ENCODE peak calls at places on chromosomes 16 and 17, in five cellular contexts. A, S, G, F and R are unnamed samples.

GRCh38 chr16:15573274-15573895 is 69.6 kb downstream of the MARF1 start:
- DNase-seq in A (no peak), S (no peak), G (no peak), F (no peak), R (no peak)

GRCh38 chr16:19330801-19331484 is 45.4 kb downstream of the CLEC19A start:
- DNase-seq in A (no peak), S (peak), G (peak), F (peak), R (peak)

GRCh38 chr16:91484-91883 is 13.5 kb downstream of the MPG start:
- DNase-seq in A (no peak), S (no peak), G (no peak), F (no peak), R (no peak)

GRCh38 chr16:84423416-84423837 is 55.1 kb downstream of the ATP2C2 start:
- DNase-seq in A (no peak), S (no peak), G (peak), F (peak), R (peak)

GRCh38 chr16:51651061-51651466 is 500.0 kb upstream of the SALL1 start:
- DNase-seq in A (no peak), S (peak), G (no peak), F (no peak), R (no peak)

GRCh38 chr17:1649844-1650409 is at the start of gene RILP:
- DNase-seq in A (no peak), S (no peak), G (peak), F (no peak), R (peak)

GRCh38 chr17:4053596-4053995 is 89.2 kb downstream of the ZZEF1 start:
- DNase-seq in A (no peak), S (no peak), G (no peak), F (no peak), R (no peak)

GRCh38 chr16:85583491-85584181 is 29.5 kb upstream of the GSE1 start:
- DNase-seq in A (no peak), S (no peak), G (no peak), F (peak), R (no peak)

GRCh38 chr17:48631693-48632578 is 5.8 kb upstream of the HOXB9 start:
- DNase-seq in A (no peak), S (no peak), G (no peak), F (no peak), R (no peak)

GRCh38 chr17:83084621-83085056 is 5.2 kb downstream of the METRNL start:
- DNase-seq in A (no peak), S (no peak), G (no peak), F (no peak), R (no peak)

GRCh38 chr17:74782571-74782970 is 6.4 kb upstream of the NAT9 start:
- DNase-seq in A (no peak), S (no peak), G (no peak), F (no peak), R (no peak)